ENCODE peak calls at places on chromosomes 1 and 21, in nine cellular contexts. A is left ventricle myocardium inferior; V is stomach; R is lung; O is effector memory CD4-positive, alpha-beta T cell; J is body of pancreas; G is PC-3; N is pancreas; F is right lobe of liver. Q is an unnamed sample.

GRCh38 chr1:179510038-179510437 is 65.7 kb downstream of the NPHS2 start:
- DNase-seq in A (no peak), V (no peak), R (no peak), O (no peak), J (no peak), G (no peak), N (no peak), F (no peak), Q (no peak)

GRCh38 chr1:197868751-197869501 is 33.5 kb upstream of the C1orf53 start:
- DNase-seq in A (no peak), V (no peak), R (no peak), O (no peak), J (peak; percentile 46), G (peak; percentile 66), N (peak; percentile 21), F (no peak), Q (no peak)

GRCh38 chr1:17148950-17149608 is 29.8 kb upstream of the PADI2 start:
- DNase-seq in A (no peak), V (no peak), R (no peak), O (no peak), J (no peak), G (no peak), N (no peak), F (no peak), Q (no peak)

GRCh38 chr1:11285883-11286734 is 13.1 kb downstream of the UBIAD1 start:
- DNase-seq in A (no peak), V (no peak), R (no peak), O (no peak), J (no peak), G (peak; percentile 30), N (no peak), F (no peak), Q (no peak)

GRCh38 chr1:54290443-54291184 is 90.6 kb downstream of the MRPL37 start:
- DNase-seq in A (no peak), V (peak; percentile 61), R (no peak), O (no peak), J (no peak), G (no peak), N (no peak), F (no peak), Q (no peak)

GRCh38 chr1:28028873-28029654 is 59.3 kb downstream of the EYA3 start:
- DNase-seq in A (no peak), V (no peak), R (no peak), O (no peak), J (no peak), G (no peak), N (no peak), F (no peak), Q (no peak)

GRCh38 chr1:242523968-242524570 is 428 bp downstream of the PLD5 start:
- DNase-seq in A (peak; percentile 17), V (no peak), R (no peak), O (no peak), J (peak; percentile 11), G (peak; percentile 33), N (peak; percentile 15), F (no peak), Q (no peak)

GRCh38 chr1:117639741-117640140 is 33.9 kb downstream of the TENT5C start:
- DNase-seq in A (no peak), V (no peak), R (no peak), O (no peak), J (no peak), G (no peak), N (no peak), F (no peak), Q (no peak)

GRCh38 chr1:12095822-12096263 is 32.7 kb downstream of the TNFRSF8 start:
- DNase-seq in A (no peak), V (no peak), R (no peak), O (no peak), J (no peak), G (peak; percentile 3), N (no peak), F (no peak), Q (no peak)

GRCh38 chr1:205709059-205709398 is 28.7 kb upstream of the SLC45A3 start:
- DNase-seq in A (no peak), V (no peak), R (no peak), O (no peak), J (no peak), G (no peak), N (no peak), F (no peak), Q (no peak)

GRCh38 chr1:12745992-12746323 is at the start of gene CFAP107:
- DNase-seq in A (no peak), V (no peak), R (no peak), O (no peak), J (no peak), G (no peak), N (no peak), F (no peak), Q (no peak)

GRCh38 chr1:2045468-2046224 is 4.6 kb upstream of the PRKCZ start:
- DNase-seq in A (no peak), V (no peak), R (no peak), O (no peak), J (no peak), G (no peak), N (no peak), F (no peak), Q (no peak)

GRCh38 chr21:15212214-15212613 is 147.4 kb upstream of the NRIP1 start:
- DNase-seq in A (no peak), V (no peak), R (no peak), O (no peak), J (no peak), G (no peak), N (no peak), F (no peak), Q (no peak)

GRCh38 chr21:30194701-30195299 is 21.1 kb downstream of the CLDN8 start:
- DNase-seq in A (no peak), V (no peak), R (no peak), O (no peak), J (no peak), G (peak; percentile 76), N (no peak), F (no peak), Q (no peak)

GRCh38 chr1:232263452-232263851 is 366.5 kb downstream of the SIPA1L2 start:
- DNase-seq in A (no peak), V (no peak), R (no peak), O (no peak), J (no peak), G (no peak), N (no peak), F (no peak), Q (no peak)

DNA sequence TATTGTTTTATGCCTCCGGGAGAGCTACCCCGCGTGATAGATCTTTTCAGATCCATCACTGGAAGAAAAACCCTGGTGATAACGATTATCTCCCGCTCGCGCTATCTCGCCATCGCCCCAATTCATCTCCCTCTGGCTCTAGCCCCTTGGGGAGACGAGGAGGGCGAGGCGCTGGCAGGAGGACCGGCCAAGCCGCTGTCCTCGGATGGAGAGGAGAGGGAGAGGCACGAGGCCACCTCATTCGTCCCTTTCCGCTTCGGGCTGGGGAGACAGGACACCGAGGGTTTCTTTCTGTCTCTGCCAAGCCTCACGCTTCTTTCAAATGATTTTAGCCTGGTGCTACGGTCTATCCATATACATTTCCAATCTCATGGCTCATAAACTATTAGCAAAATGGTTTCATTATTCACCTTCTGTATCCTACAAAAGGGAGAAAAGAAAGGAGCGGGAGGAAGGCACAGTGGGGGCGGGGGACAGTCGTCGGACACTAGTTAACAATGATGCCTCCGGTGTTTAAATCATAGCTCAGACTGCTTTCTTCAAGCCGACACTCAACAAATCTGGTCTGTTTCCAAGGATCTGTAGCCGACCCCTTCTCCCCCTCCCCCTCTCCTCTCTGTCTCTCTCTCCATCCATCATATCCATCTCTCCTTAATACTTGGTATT is 415.1 kb upstream of the ESRRG start:
- DNase-seq in A (no peak), V (no peak), R (no peak), O (no peak), J (no peak), G (no peak), N (no peak), F (no peak), Q (no peak)
- H3K9me3 ChIP-seq in A (no peaks in the 10 kb centered on the region), V (no peaks in the 10 kb centered on the region), R (peaks cover 9% of the 10 kb centered on the region), O (no peaks in the 10 kb centered on the region), J (no peaks in the 10 kb centered on the region), G (no peaks in the 10 kb centered on the region), N (no peaks in the 10 kb centered on the region), F (no peaks in the 10 kb centered on the region), Q (no peaks in the 10 kb centered on the region)

GRCh38 chr1:42758641-42759040 is 8.2 kb downstream of the P3H1 start:
- DNase-seq in A (no peak), V (no peak), R (no peak), O (no peak), J (no peak), G (no peak), N (no peak), F (no peak), Q (no peak)

GRCh38 chr1:42765271-42765670 is 1.6 kb downstream of the P3H1 start:
- DNase-seq in A (no peak), V (no peak), R (no peak), O (no peak), J (no peak), G (no peak), N (no peak), F (no peak), Q (no peak)

GRCh38 chr1:42761567-42761966 is 5.3 kb downstream of the P3H1 start:
- DNase-seq in A (no peak), V (peak; percentile 0), R (no peak), O (no peak), J (no peak), G (no peak), N (no peak), F (no peak), Q (no peak)

GRCh38 chr1:42759114-42759513 is 7.7 kb downstream of the P3H1 start:
- DNase-seq in A (no peak), V (no peak), R (no peak), O (no peak), J (no peak), G (no peak), N (no peak), F (no peak), Q (no peak)

GRCh38 chr1:42762269-42762668 is 4.6 kb downstream of the P3H1 start:
- DNase-seq in A (no peak), V (no peak), R (no peak), O (no peak), J (no peak), G (no peak), N (no peak), F (no peak), Q (no peak)
- H3K9me3 ChIP-seq in A (no peaks in the 10 kb centered on the region), V (no peaks in the 10 kb centered on the region), R (no peaks in the 10 kb centered on the region), O (no peaks in the 10 kb centered on the region), J (no peaks in the 10 kb centered on the region), G (no peaks in the 10 kb centered on the region), N (no peaks in the 10 kb centered on the region), F (no peaks in the 10 kb centered on the region), Q (no peaks in the 10 kb centered on the region)

GRCh38 chr1:152515454-152515823 is 1.2 kb downstream of the CRCT1 start:
- DNase-seq in A (peak; percentile 15), V (no peak), R (no peak), O (no peak), J (no peak), G (no peak), N (no peak), F (no peak), Q (no peak)
- H3K9me3 ChIP-seq in A (no peaks in the 10 kb centered on the region), V (no peaks in the 10 kb centered on the region), R (peaks cover 9% of the 10 kb centered on the region), O (no peaks in the 10 kb centered on the region), J (no peaks in the 10 kb centered on the region), G (no peaks in the 10 kb centered on the region), N (no peaks in the 10 kb centered on the region), F (no peaks in the 10 kb centered on the region), Q (no peaks in the 10 kb centered on the region)

DNA sequence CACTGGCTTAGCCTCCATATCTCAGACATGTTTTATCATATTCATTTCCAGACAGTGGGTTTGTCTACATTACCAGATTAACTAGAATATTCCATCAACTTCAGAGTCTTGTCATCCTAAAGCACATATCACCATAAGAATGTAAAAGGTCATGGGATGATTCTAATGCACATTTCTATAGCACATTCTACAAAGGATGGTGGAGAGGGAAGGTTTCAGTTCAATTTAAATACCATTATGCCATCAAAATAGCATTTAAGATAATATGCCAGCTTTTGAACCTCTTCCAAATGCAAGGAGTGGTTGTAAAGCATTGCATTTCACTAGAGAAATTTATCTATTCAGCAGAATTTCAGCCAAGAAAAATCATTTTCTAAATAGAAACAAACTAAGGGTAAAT is 970.5 kb downstream of the TTLL7 start:
- DNase-seq in A (no peak), V (no peak), R (no peak), O (no peak), J (no peak), G (no peak), N (no peak), F (no peak), Q (no peak)
- H3K9me3 ChIP-seq in A (no peaks in the 10 kb centered on the region), V (no peaks in the 10 kb centered on the region), R (no peaks in the 10 kb centered on the region), O (no peaks in the 10 kb centered on the region), J (no peaks in the 10 kb centered on the region), G (no peaks in the 10 kb centered on the region), N (no peaks in the 10 kb centered on the region), F (no peaks in the 10 kb centered on the region), Q (no peaks in the 10 kb centered on the region)

Q was measured in T-helper 17 cell.